ENCODE peak calls at places on chromosomes 11 and 22, in six cellular contexts. X is omental fat pad, K is NCI-H1105, B is WTC11, L is NCI-H1694, W is GM04504. A is an unnamed sample.

GRCh38 chr11:107457205-107457557 is 444 bp downstream of the CWF19L2 start:
- DNase-seq in X (no peak), K (no peak), B (no peak), L (no peak), W (no peak), A (no peak)

GRCh38 chr22:36569999-36570398 is 41.0 kb upstream of the EIF3D start:
- DNase-seq in X (no peak), K (no peak), B (peak), L (no peak), W (peak), A (no peak)

GRCh38 chr11:62539238-62539925 is 7.2 kb downstream of the AHNAK start:
- DNase-seq in X (peak), K (no peak), B (no peak), L (no peak), W (peak), A (no peak)

GRCh38 chr22:49152146-49152929 is 675.3 kb downstream of the BRD1 start:
- DNase-seq in X (no peak), K (no peak), B (peak), L (no peak), W (no peak), A (no peak)

GRCh38 chr11:267491-267994 is 10.7 kb upstream of the NLRP6 start:
- DNase-seq in X (no peak), K (no peak), B (no peak), L (no peak), W (no peak), A (no peak)

GRCh38 chr11:71406681-71407080 is 41.5 kb downstream of the DHCR7 start:
- DNase-seq in X (no peak), K (no peak), B (no peak), L (no peak), W (no peak), A (no peak)

GRCh38 chr11:17036666-17037658 is 22.7 kb upstream of the PLEKHA7 start:
- DNase-seq in X (no peak), K (no peak), B (peak), L (no peak), W (no peak), A (no peak)

GRCh38 chr11:1826552-1827094 is 8.2 kb upstream of the SYT8 start:
- DNase-seq in X (no peak), K (no peak), B (peak), L (no peak), W (peak), A (no peak)

GRCh38 chr22:27204280-27204679 is 546.9 kb downstream of the MIAT start:
- DNase-seq in X (no peak), K (no peak), B (no peak), L (no peak), W (no peak), A (no peak)

GRCh38 chr22:35746248-35746647 is 28.6 kb downstream of the APOL5 start:
- DNase-seq in X (no peak), K (no peak), B (no peak), L (no peak), W (no peak), A (no peak)

GRCh38 chr11:92297551-92298237 is 73.1 kb downstream of the FAT3 start:
- DNase-seq in X (no peak), K (no peak), B (no peak), L (no peak), W (no peak), A (no peak)

GRCh38 chr11:18171377-18172000 is 1.1 kb upstream of the MRGPRX4 start:
- DNase-seq in X (no peak), K (no peak), B (peak), L (no peak), W (peak), A (no peak)

GRCh38 chr11:298406-299065 is 790 bp downstream of the IFITM5 start:
- DNase-seq in X (no peak), K (no peak), B (peak), L (no peak), W (no peak), A (no peak)

GRCh38 chr22:21734540-21735197 is 925 bp downstream of the YPEL1 start:
- DNase-seq in X (no peak), K (no peak), B (no peak), L (no peak), W (no peak), A (no peak)

GRCh38 chr22:30887418-30887817 is 81.2 kb downstream of the MORC2 start:
- DNase-seq in X (no peak), K (no peak), B (no peak), L (no peak), W (no peak), A (no peak)

GRCh38 chr11:120112174-120112796 is 25.6 kb downstream of the TRIM29 start:
- DNase-seq in X (no peak), K (no peak), B (peak), L (no peak), W (no peak), A (no peak)

GRCh38 chr11:97683733-97684132 is 1293.9 kb downstream of the JRKL start:
- DNase-seq in X (no peak), K (no peak), B (peak), L (no peak), W (no peak), A (no peak)

GRCh38 chr22:46054878-46055158 is 77.9 kb upstream of the WNT7B start:
- DNase-seq in X (no peak), K (peak), B (peak), L (no peak), W (no peak), A (no peak)

GRCh38 chr22:35160268-35160667 is 94.3 kb downstream of the ISX start:
- DNase-seq in X (no peak), K (no peak), B (no peak), L (no peak), W (no peak), A (no peak)

GRCh38 chr11:4443479-4443878 is 5.6 kb upstream of the OR52K2 start:
- DNase-seq in X (no peak), K (no peak), B (no peak), L (no peak), W (no peak), A (no peak)

GRCh38 chr22:22060200-22061084 is 77.9 kb upstream of the TOP3B start:
- DNase-seq in X (no peak), K (no peak), B (peak), L (peak), W (no peak), A (no peak)

GRCh38 chr22:37862570-37863325 is 13.5 kb downstream of the EIF3L start:
- DNase-seq in X (no peak), K (no peak), B (no peak), L (no peak), W (no peak), A (no peak)

GRCh38 chr22:30245181-30245984 is 1.2 kb downstream of the LIF start:
- DNase-seq in X (no peak), K (no peak), B (peak), L (no peak), W (no peak), A (no peak)

GRCh38 chr11:55942785-55943392 is 6.7 kb upstream of the OR5I1 start:
- DNase-seq in X (no peak), K (peak), B (no peak), L (peak), W (peak), A (peak)